ENCODE peak calls at places on chromosomes 3 and 15, in ten cellular contexts. T is left ventricle myocardium inferior; C is activated T-cell treated with anti-CD3 and anti-CD28 coated beads, Interleukin-2, amount 50 U/mL, for 72 hours; O is activated CD4-positive, alpha-beta T cell treated with anti-CD3 and anti-CD28 coated beads for 24 hours; D is WERI-Rb-1; G is osteocyte; J is stimulated activated CD8-positive, alpha-beta memory T cell treated with anti-CD3 and anti-CD28 coated beads, Interleukin-15, amount 100 ng/mL, for 24 hours; Z is stimulated activated CD4-positive, alpha-beta T cell treated with anti-CD3 and anti-CD28 coated beads, TNF-alpha, amount 100 ng/mL, for 24 hours; L is pons; M is endothelial cell. I is an unnamed sample.

GRCh38 chr3:68876112-68876713 is 56.1 kb downstream of the TAFA4 start:
- DNase-seq in O (peak; percentile 20), T (no peak), J (no peak), G (no peak), Z (no peak), L (peak; percentile 77), D (peak; percentile 40), M (peak; percentile 36), C (peak; percentile 39), I (no peak)

GRCh38 chr15:52093539-52094502 is 18.8 kb downstream of the BCL2L10 start:
- DNase-seq in L (no peak), G (no peak), J (no peak), M (no peak), C (no peak), O (no peak), T (no peak), Z (no peak), D (no peak), I (no peak)

GRCh38 chr3:193872265-193872753 is 263.6 kb upstream of the HES1 start:
- DNase-seq in O (no peak), M (no peak), L (no peak), J (no peak), G (no peak), D (no peak), Z (no peak), C (peak; percentile 25), T (no peak), I (peak; percentile 91)

GRCh38 chr15:63389902-63390301 is 8.3 kb upstream of the CA12 start:
- DNase-seq in T (no peak), G (no peak), Z (no peak), J (no peak), O (no peak), M (no peak), L (no peak), C (no peak), D (no peak), I (no peak)

GRCh38 chr15:70617911-70618287 is 145.5 kb downstream of the UACA start:
- DNase-seq in C (no peak), J (no peak), Z (no peak), L (no peak), O (no peak), T (no peak), D (no peak), M (no peak), G (no peak), I (peak; percentile 58)

GRCh38 chr3:168416446-168416845 is 320.7 kb upstream of the GOLIM4 start:
- DNase-seq in D (no peak), G (no peak), C (no peak), L (no peak), J (no peak), O (no peak), Z (no peak), M (no peak), T (no peak), I (no peak)

GRCh38 chr3:39185959-39186691 is 6.3 kb downstream of the XIRP1 start:
- DNase-seq in M (no peak), L (no peak), C (no peak), D (no peak), O (no peak), T (no peak), J (no peak), G (no peak), Z (no peak), I (no peak)

GRCh38 chr15:72339777-72340177 is 19.8 kb upstream of the CELF6 start:
- DNase-seq in G (no peak), O (no peak), M (no peak), Z (no peak), J (no peak), T (no peak), D (no peak), C (no peak), L (peak; percentile 20), I (no peak)

GRCh38 chr15:96414875-96415274 is 84.4 kb downstream of the NR2F2 start:
- DNase-seq in G (no peak), M (no peak), C (no peak), D (no peak), Z (no peak), L (no peak), J (no peak), O (no peak), T (no peak), I (no peak)